ENCODE peak calls at places on chromosomes 11 and 22, in nine cellular contexts. C, M, S, W, R, Y, E, G and A are unnamed samples.

GRCh38 chr11:102760355-102761035 is 19.9 kb downstream of the MMP10 start:
- DNase-seq in C (peak), M (peak), S (no peak), W (peak), R (peak), Y (no peak), E (no peak), G (no peak), A (peak)

GRCh38 chr11:369336-370018 is at the start of gene B4GALNT4:
- DNase-seq in C (no peak), M (no peak), S (no peak), W (no peak), R (peak), Y (peak), E (no peak), G (peak), A (no peak)

GRCh38 chr11:65496304-65497140 is 2.3 kb upstream of the MALAT1 start:
- DNase-seq in C (peak), M (peak), S (no peak), W (no peak), R (peak), Y (no peak), E (no peak), G (no peak), A (no peak)

GRCh38 chr11:10302294-10302743 is 2.6 kb upstream of the ADM start:
- DNase-seq in C (peak), M (no peak), S (peak), W (no peak), R (peak), Y (no peak), E (no peak), G (no peak), A (no peak)

GRCh38 chr11:117563556-117563955 is 233.5 kb downstream of the DSCAML1 start:
- DNase-seq in C (no peak), M (no peak), S (no peak), W (no peak), R (no peak), Y (no peak), E (no peak), G (no peak), A (no peak)

GRCh38 chr11:79264284-79264683 is 176.5 kb downstream of the TENM4 start:
- DNase-seq in C (no peak), M (no peak), S (no peak), W (no peak), R (no peak), Y (no peak), E (no peak), G (no peak), A (no peak)

GRCh38 chr22:20903093-20903492 is 14.1 kb upstream of the CRKL start:
- DNase-seq in C (no peak), M (no peak), S (no peak), W (no peak), R (no peak), Y (no peak), E (no peak), G (no peak), A (no peak)

GRCh38 chr11:109304159-109304558 is 117.8 kb upstream of the C11orf87 start:
- DNase-seq in C (no peak), M (no peak), S (no peak), W (no peak), R (peak), Y (no peak), E (no peak), G (no peak), A (no peak)

GRCh38 chr11:8809605-8810272 is 101.2 kb upstream of the AKIP1 start:
- DNase-seq in C (no peak), M (no peak), S (no peak), W (no peak), R (no peak), Y (no peak), E (no peak), G (no peak), A (no peak)

GRCh38 chr11:126718319-126718718 is 282.3 kb downstream of the KIRREL3 start:
- DNase-seq in C (no peak), M (no peak), S (no peak), W (peak), R (no peak), Y (no peak), E (no peak), G (no peak), A (no peak)

GRCh38 chr22:48968201-48968959 is 859.3 kb downstream of the BRD1 start:
- DNase-seq in C (no peak), M (no peak), S (peak), W (peak), R (no peak), Y (no peak), E (no peak), G (peak), A (no peak)
- TF ChIP-seq CTCF in C (no peak), M (peak), S (no peak), W (peak), R (no peak), Y (no peak), E (no peak), G (no peak), A (no peak)

GRCh38 chr22:38456841-38457699 is 2.1 kb upstream of the KCNJ4 start:
- DNase-seq in C (no peak), M (no peak), S (no peak), W (no peak), R (no peak), Y (no peak), E (no peak), G (no peak), A (no peak)

GRCh38 chr22:38455063-38455529 is at the start of gene KCNJ4:
- DNase-seq in C (no peak), M (no peak), S (no peak), W (no peak), R (no peak), Y (no peak), E (no peak), G (no peak), A (no peak)

GRCh38 chr22:38454361-38455062 is 487 bp downstream of the KCNJ4 start:
- DNase-seq in C (no peak), M (no peak), S (no peak), W (no peak), R (no peak), Y (no peak), E (no peak), G (no peak), A (no peak)

GRCh38 chr22:38455530-38456271 is 702 bp upstream of the KCNJ4 start:
- DNase-seq in C (no peak), M (no peak), S (no peak), W (no peak), R (peak), Y (peak), E (no peak), G (no peak), A (no peak)

DNA sequence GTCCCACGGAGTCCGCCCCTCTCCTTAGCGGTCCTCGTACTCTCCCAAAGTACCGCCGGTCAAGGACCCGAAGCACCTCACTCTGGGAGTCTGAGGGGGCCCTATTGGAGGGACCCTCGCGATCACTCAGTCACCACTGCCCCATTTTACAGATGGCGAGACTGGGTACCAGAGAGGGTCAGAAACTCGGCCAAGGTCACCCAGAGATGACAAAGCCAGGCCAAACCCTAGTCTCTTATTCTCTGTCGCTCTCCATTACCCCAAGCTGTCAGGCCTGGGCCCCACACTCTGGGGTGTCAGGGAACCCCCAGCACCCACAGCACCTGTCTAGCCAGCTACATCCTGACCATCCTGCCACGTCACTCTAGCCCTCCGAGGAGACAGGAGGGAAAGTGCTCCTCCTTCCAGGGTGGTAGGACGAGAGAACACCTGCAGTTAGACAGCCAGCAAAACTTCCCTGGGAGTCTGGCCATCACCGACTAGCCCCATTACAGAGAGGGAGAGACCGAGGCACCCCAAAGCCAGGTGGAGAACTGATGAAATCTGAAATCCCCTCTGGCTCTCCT is 1.4 kb upstream of the KCNJ4 start:
- DNase-seq in C (no peak), M (no peak), S (no peak), W (no peak), R (no peak), Y (no peak), E (no peak), G (no peak), A (no peak)
- H3K4me3 ChIP-seq in C (no peak), M (no peak), S (no peak), W (peak), R (no peak), Y (peak), E (no peak), G (peak), A (no peak)

GRCh38 chr22:22167791-22168189 is 76.8 kb upstream of the VPREB1 start:
- DNase-seq in C (no peak), M (no peak), S (no peak), W (no peak), R (no peak), Y (no peak), E (no peak), G (no peak), A (no peak)

GRCh38 chr22:22165936-22166710 is 78.5 kb upstream of the VPREB1 start:
- DNase-seq in C (no peak), M (no peak), S (no peak), W (no peak), R (no peak), Y (no peak), E (no peak), G (no peak), A (no peak)

GRCh38 chr22:22161924-22162851 is 82.4 kb upstream of the VPREB1 start:
- DNase-seq in C (no peak), M (no peak), S (no peak), W (no peak), R (no peak), Y (no peak), E (no peak), G (no peak), A (no peak)

GRCh38 chr22:22166941-22167713 is 77.5 kb upstream of the VPREB1 start:
- DNase-seq in C (no peak), M (no peak), S (no peak), W (no peak), R (no peak), Y (no peak), E (no peak), G (no peak), A (no peak)

DNA sequence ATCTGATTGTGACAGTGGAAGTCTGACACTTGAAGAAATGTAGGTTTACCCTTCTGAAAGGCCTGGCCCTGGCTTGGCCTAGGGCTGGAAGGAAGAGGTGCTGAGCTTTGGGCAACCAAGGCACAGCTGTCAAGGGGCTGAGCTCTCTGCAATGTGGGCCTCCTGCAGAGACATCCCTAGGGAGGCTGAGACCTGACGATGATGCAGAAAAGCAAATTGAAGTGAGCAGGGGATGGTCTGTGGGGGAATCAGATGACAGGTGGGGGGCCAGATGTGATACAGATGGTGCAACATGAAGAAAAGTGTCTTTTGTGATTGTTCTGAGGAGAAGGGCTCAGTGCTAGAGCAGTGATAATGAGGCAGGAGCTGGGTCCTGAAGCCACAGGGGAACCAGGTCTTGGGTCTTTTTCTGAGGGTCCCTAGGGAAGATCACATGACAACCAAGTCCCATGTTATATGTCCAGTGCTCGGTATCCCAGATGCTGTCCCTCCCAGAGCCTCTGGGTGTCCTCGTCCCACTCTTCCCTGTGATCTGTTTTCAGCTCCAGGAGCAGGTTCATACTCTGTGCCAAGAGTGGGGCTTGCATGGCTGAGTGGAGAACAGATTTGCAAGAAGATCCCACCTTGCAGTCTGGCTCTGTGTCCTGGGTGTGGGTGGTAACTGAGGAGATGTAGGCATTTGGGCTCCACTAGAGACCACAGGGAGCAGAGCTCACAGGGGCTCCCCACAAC is 79.9 kb upstream of the VPREB1 start:
- DNase-seq in C (no peak), M (no peak), S (no peak), W (no peak), R (no peak), Y (peak), E (no peak), G (no peak), A (no peak)
- TF ChIP-seq CTCF in C (no peak), M (no peak), S (no peak), W (no peak), R (no peak), Y (no peak), E (no peak), G (no peak), A (no peak)

GRCh38 chr11:19345848-19346681 is 105.3 kb upstream of the E2F8 start:
- DNase-seq in C (peak), M (no peak), S (no peak), W (peak), R (no peak), Y (peak), E (no peak), G (peak), A (no peak)
- H3K4me3 ChIP-seq in C (peak), M (peak), S (peak), W (peak), R (peak), Y (peak), E (peak), G (peak), A (no peak)

GRCh38 chr11:134955281-134955680 is 543.2 kb upstream of the B3GAT1 start:
- DNase-seq in C (no peak), M (no peak), S (no peak), W (no peak), R (no peak), Y (no peak), E (no peak), G (no peak), A (no peak)

GRCh38 chr11:134957540-134958335 is 545.7 kb upstream of the B3GAT1 start:
- DNase-seq in C (no peak), M (no peak), S (no peak), W (no peak), R (no peak), Y (no peak), E (no peak), G (no peak), A (no peak)

GRCh38 chr11:134956461-134957209 is 544.6 kb upstream of the B3GAT1 start:
- DNase-seq in C (no peak), M (no peak), S (no peak), W (no peak), R (no peak), Y (no peak), E (no peak), G (no peak), A (no peak)

GRCh38 chr11:134958870-134959269 is 546.8 kb upstream of the B3GAT1 start:
- DNase-seq in C (no peak), M (no peak), S (no peak), W (no peak), R (no peak), Y (no peak), E (no peak), G (no peak), A (no peak)

DNA sequence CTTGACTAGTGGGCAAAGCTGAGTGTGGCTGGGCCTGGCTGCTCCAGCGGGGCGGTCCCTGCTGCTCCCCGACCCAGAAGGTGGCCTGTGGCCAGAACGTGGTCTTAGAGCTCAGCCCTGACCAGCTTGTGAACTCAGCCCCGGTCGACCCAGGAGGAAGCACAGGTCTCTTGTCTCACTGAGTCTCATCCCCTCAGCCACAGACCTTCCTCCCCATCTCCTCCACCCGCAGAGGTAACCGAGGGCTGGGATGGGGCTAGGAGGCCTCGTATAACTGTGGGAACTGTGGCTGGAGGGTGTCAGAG is 546.2 kb upstream of the B3GAT1 start:
- DNase-seq in C (no peak), M (no peak), S (no peak), W (no peak), R (no peak), Y (no peak), E (no peak), G (no peak), A (no peak)
- TF ChIP-seq CTCF in C (no peak), M (no peak), S (no peak), W (no peak), R (no peak), Y (no peak), E (no peak), G (no peak), A (no peak)

GRCh38 chr11:116062129-116062525 is 557.9 kb upstream of the CADM1 start:
- DNase-seq in C (no peak), M (no peak), S (no peak), W (no peak), R (no peak), Y (no peak), E (no peak), G (no peak), A (no peak)

GRCh38 chr11:116059909-116060308 is 555.7 kb upstream of the CADM1 start:
- DNase-seq in C (no peak), M (no peak), S (no peak), W (no peak), R (no peak), Y (peak), E (no peak), G (no peak), A (no peak)

GRCh38 chr11:116065519-116065918 is 561.3 kb upstream of the CADM1 start:
- DNase-seq in C (no peak), M (no peak), S (no peak), W (no peak), R (no peak), Y (no peak), E (no peak), G (no peak), A (no peak)

GRCh38 chr11:116062526-116063171 is 558.4 kb upstream of the CADM1 start:
- DNase-seq in C (no peak), M (no peak), S (no peak), W (no peak), R (peak), Y (no peak), E (no peak), G (no peak), A (no peak)

GRCh38 chr11:116061322-116061721 is 557.1 kb upstream of the CADM1 start:
- DNase-seq in C (no peak), M (no peak), S (no peak), W (no peak), R (no peak), Y (no peak), E (no peak), G (no peak), A (no peak)
- H3K4me3 ChIP-seq in C (no peak), M (no peak), S (no peak), W (no peak), R (no peak), Y (no peak), E (no peak), G (no peak), A (no peak)

GRCh38 chr11:62921573-62922188 is 518 bp upstream of the CHRM1 start:
- DNase-seq in C (no peak), M (peak), S (no peak), W (no peak), R (no peak), Y (no peak), E (no peak), G (no peak), A (no peak)

GRCh38 chr11:62922189-62922589 is 1.0 kb upstream of the CHRM1 start:
- DNase-seq in C (no peak), M (no peak), S (no peak), W (no peak), R (no peak), Y (no peak), E (no peak), G (no peak), A (no peak)

GRCh38 chr11:62922653-62923371 is 1.6 kb upstream of the CHRM1 start:
- DNase-seq in C (no peak), M (no peak), S (no peak), W (peak), R (no peak), Y (peak), E (no peak), G (no peak), A (no peak)

GRCh38 chr11:62925308-62925707 is 4.1 kb upstream of the CHRM1 start:
- DNase-seq in C (no peak), M (no peak), S (no peak), W (no peak), R (no peak), Y (peak), E (no peak), G (no peak), A (no peak)

DNA sequence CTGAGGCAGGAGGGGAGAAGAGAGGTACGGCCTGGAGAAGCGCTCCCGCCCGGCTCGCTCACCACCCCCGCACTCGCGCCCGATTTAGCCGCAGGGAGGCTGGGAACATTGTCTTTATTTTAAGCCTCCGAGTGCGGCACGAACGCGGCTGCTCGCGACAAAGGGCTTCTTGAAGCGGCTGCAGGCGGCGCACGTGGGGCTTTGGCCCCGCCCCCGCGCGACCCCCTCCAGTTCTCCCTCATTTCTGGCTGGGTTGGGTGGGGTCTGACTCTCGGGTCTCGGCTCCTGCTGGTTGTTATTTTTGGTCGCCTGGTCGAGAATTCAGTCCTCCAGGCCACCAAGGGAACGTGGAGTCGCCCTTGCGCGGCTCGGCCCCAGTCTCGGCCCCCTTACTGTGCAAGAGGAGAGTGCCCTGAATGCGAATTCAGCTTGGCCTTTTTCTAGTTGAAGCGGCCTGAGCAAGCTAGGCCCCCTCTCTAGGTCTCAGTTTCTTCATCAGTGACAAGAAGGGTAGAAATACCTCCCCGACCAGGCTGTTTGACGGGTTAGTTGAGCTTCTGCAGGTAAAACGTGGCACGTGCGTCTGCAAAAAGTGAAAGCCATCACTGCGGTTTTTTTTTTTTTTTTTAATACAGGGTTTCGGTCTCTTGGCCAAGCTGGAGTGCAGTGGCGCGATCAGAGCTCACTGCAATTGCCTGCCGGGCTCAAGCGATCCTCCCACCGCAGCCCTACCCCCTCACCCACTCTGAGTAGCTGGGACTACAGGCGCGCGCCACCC is 2.7 kb upstream of the CHRM1 start:
- DNase-seq in C (no peak), M (no peak), S (no peak), W (no peak), R (no peak), Y (peak), E (no peak), G (no peak), A (no peak)
- TF ChIP-seq CTCF in C (no peak), M (no peak), S (no peak), W (no peak), R (no peak), Y (no peak), E (no peak), G (no peak), A (no peak)